ENCODE peak calls at places on chromosome 4, in seven cellular contexts. E, Y, K, X, C, P and S are unnamed samples.

GRCh38 chr4:153542835-153543234 is 76.7 kb downstream of the TMEM131L start:
- DNase-seq in E (peak), Y (no peak), K (no peak), X (no peak), C (no peak), P (no peak), S (no peak)

GRCh38 chr4:183097251-183098079 is 1.6 kb upstream of the WWC2 start:
- DNase-seq in E (peak), Y (peak), K (no peak), X (no peak), C (no peak), P (no peak), S (no peak)

GRCh38 chr4:6941796-6942195 is 32.2 kb downstream of the TBC1D14 start:
- DNase-seq in E (no peak), Y (no peak), K (no peak), X (no peak), C (no peak), P (no peak), S (peak)

GRCh38 chr4:14908635-14909034 is 93.6 kb upstream of the CPEB2 start:
- DNase-seq in E (no peak), Y (no peak), K (no peak), X (no peak), C (no peak), P (no peak), S (no peak)

GRCh38 chr4:1337376-1337831 is 9.6 kb upstream of the UVSSA start:
- DNase-seq in E (no peak), Y (no peak), K (no peak), X (no peak), C (peak), P (no peak), S (no peak)

GRCh38 chr4:154877110-154877760 is 96.2 kb downstream of the RBM46 start:
- DNase-seq in E (no peak), Y (no peak), K (no peak), X (no peak), C (no peak), P (no peak), S (no peak)

GRCh38 chr4:48139688-48140087 is 5.6 kb upstream of the TXK start:
- DNase-seq in E (no peak), Y (peak), K (no peak), X (no peak), C (no peak), P (no peak), S (no peak)

GRCh38 chr4:2251073-2251794 is 9.3 kb upstream of the HAUS3 start:
- DNase-seq in E (no peak), Y (no peak), K (no peak), X (no peak), C (peak), P (peak), S (no peak)